ENCODE peak calls at places on chromosomes 1 and 21, in four cellular contexts. J, Q, U and P are unnamed samples.

GRCh38 chr1:175493999-175494336 is 249.4 kb downstream of the TNR start:
- DNase-seq in U (no peak), J (no peak), Q (no peak), P (no peak)

GRCh38 chr1:233704125-233704881 is 90.4 kb downstream of the KCNK1 start:
- DNase-seq in U (no peak), Q (no peak), J (no peak), P (no peak)

GRCh38 chr21:42640486-42640885 is 12.9 kb upstream of the PDE9A start:
- DNase-seq in U (peak), Q (no peak), J (no peak), P (no peak)

GRCh38 chr1:20491866-20492265 is 5.9 kb upstream of the CAMK2N1 start:
- DNase-seq in J (no peak), U (no peak), Q (no peak), P (no peak)

GRCh38 chr1:58367217-58367616 is 179.3 kb downstream of the OMA1 start:
- DNase-seq in J (no peak), U (no peak), Q (no peak), P (no peak)

GRCh38 chr1:27574871-27575831 is 28.8 kb downstream of the AHDC1 start:
- DNase-seq in J (no peak), Q (peak), U (peak), P (peak)

GRCh38 chr1:4180066-4180735 is 280.1 kb upstream of the C1orf174 start:
- DNase-seq in U (no peak), Q (no peak), J (no peak), P (no peak)

GRCh38 chr1:98749152-98749756 is 87.7 kb downstream of the SNX7 start:
- DNase-seq in Q (no peak), U (no peak), J (peak), P (no peak)

GRCh38 chr1:39642796-39643195 is 3.4 kb upstream of the HEYL start:
- DNase-seq in Q (no peak), J (no peak), U (no peak), P (no peak)

GRCh38 chr1:168752171-168752570 is 23.2 kb upstream of the DPT start:
- DNase-seq in Q (no peak), U (no peak), J (no peak), P (no peak)

GRCh38 chr1:24966724-24967346 is 36.8 kb upstream of the RUNX3 start:
- DNase-seq in Q (no peak), J (peak), U (peak), P (no peak)

GRCh38 chr1:176754663-176755062 is 291.7 kb downstream of the PAPPA2 start:
- DNase-seq in Q (no peak), U (no peak), J (no peak), P (no peak)

GRCh38 chr1:163673756-163674155 is 352.0 kb downstream of the NUF2 start:
- DNase-seq in U (no peak), Q (no peak), J (no peak), P (no peak)

GRCh38 chr21:46667191-46667734 is 31.8 kb downstream of the PRMT2 start:
- DNase-seq in Q (no peak), U (peak), J (peak), P (no peak)

GRCh38 chr21:37712204-37712934 is 203.9 kb downstream of the KCNJ6 start:
- DNase-seq in Q (peak), U (peak), J (peak), P (peak)

GRCh38 chr1:201218409-201218808 is 27.8 kb downstream of the IGFN1 start:
- DNase-seq in U (no peak), J (no peak), Q (no peak), P (no peak)

GRCh38 chr1:219247441-219247840 is 73.8 kb downstream of the LYPLAL1 start:
- DNase-seq in J (no peak), Q (no peak), U (no peak), P (no peak)

GRCh38 chr1:178399177-178399728 is 97.5 kb downstream of the CLEC20A start:
- DNase-seq in Q (no peak), U (no peak), J (no peak), P (no peak)

GRCh38 chr21:38796426-38796825 is 9.3 kb upstream of the ETS2 start:
- DNase-seq in Q (no peak), U (no peak), J (no peak), P (no peak)

GRCh38 chr1:157047064-157047410 is 1.5 kb upstream of the ARHGEF11 start:
- DNase-seq in U (no peak), J (no peak), Q (no peak), P (no peak)

GRCh38 chr1:30883389-30884172 is 25.0 kb downstream of the SDC3 start:
- DNase-seq in J (no peak), U (no peak), Q (no peak), P (no peak)

GRCh38 chr1:85661767-85662166 is 46.5 kb downstream of the ZNHIT6 start:
- DNase-seq in J (no peak), Q (no peak), U (no peak), P (no peak)

GRCh38 chr1:10643607-10644306 is 152.7 kb downstream of the CASZ1 start:
- DNase-seq in Q (no peak), U (no peak), J (no peak), P (no peak)

GRCh38 chr1:150272379-150272840 is at the start of gene C1orf54:
- DNase-seq in U (peak), Q (peak), J (no peak), P (no peak)

GRCh38 chr1:247037483-247038320 is 29.8 kb upstream of the ZNF695 start:
- DNase-seq in J (no peak), U (no peak), Q (no peak), P (no peak)

GRCh38 chr1:174114788-174115448 is 44.4 kb upstream of the RABGAP1L start:
- DNase-seq in J (peak), U (no peak), Q (peak), P (peak)

DNA sequence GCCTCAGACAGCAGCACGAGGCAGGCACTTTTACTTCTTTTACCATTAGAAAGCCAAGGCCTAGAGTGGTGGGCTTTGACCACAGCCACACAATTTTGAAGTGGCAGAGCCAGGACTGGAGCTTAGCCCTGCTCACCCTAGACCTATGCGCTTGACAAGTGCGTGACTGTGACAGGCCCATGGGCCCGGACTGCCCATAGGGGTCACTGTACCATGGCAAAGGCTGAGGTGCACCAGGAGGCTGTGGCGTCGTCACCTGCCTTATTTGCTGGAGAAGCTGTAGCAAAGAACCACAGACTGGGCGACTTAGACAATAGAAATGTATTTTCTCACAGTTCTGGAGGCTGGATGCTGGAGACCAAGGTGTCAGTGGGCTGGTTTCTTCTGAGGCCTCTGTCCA is 2.6 kb upstream of the TMEM82 start:
- DNase-seq in U (peak), Q (no peak), J (no peak), P (no peak)
- TF ChIP-seq CTCF in U (no peak), Q (no peak), J (no peak), P (peak)

GRCh38 chr1:204445860-204446412 is 34.3 kb upstream of the PPP1R15B start:
- DNase-seq in U (peak), Q (peak), J (peak), P (peak)
- TF ChIP-seq CTCF in U (no peak), Q (peak), J (peak), P (no peak)

DNA sequence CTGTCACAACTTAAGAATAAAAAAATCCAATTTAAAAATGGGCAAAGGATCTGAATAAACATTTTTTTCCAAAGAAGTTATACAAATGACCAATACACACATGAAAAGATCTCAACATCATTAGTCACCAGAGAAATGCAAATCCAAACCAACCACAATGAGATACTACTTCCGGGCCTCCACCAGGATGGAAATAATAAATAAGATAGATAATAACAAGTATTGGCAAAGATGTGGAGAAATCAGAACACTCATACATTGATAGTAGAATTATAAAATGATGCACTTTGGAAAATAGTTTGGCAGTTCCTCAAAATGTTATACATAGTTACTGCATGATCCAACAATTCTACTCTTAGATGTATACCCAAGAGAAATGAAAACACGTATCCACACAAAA is 18.7 kb downstream of the ZSWIM5 start:
- DNase-seq in J (no peak), Q (no peak), U (no peak), P (no peak)
- TF ChIP-seq CTCF in J (no peak), Q (no peak), U (no peak), P (no peak)

GRCh38 chr1:66929999-66930822 is 5.4 kb downstream of the MIER1 start:
- DNase-seq in Q (peak), J (peak), U (peak), P (peak)
- TF ChIP-seq CTCF in Q (peak), J (no peak), U (peak), P (peak)

DNA sequence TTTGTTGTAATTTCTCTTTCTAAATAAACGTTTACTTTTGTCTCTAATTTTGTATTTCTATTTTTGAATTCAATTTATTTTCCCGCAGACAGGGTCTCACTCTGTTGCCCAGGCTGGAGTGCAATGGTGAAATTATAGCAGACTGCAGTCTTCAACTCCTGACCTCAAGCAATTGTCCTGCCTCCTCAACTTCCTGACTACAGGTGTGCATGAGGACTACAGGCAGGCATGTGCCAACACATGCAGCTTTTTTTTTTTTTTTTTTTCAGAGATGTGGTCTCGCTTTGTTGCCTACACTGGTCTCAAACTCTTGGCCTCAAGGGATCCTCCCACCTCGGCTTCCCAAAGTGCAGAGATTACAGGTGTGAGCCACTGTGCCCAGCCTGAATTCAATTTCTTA is 36.7 kb upstream of the IL20 start:
- DNase-seq in J (no peak), U (no peak), Q (no peak), P (no peak)
- TF ChIP-seq CTCF in J (no peak), U (no peak), Q (no peak), P (peak)

DNA sequence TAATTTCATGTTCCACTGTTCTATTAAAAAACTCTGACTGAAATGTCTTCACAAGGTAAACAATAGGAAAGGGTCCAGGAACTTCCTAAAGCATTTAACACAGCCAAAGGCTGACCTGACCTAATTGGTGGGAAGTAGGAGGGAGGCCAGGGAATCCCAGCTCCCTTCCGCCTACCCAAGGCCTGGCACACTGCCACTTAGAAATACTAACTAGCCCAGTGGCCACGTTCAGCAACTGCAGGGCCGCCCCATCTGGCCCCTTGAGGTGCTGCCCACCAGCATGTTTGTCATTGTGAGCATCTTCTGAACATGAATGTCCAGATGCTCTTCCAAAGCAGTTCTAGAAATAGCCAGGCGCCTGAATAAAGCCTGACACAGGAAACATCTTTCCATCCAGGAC is 44.7 kb upstream of the BCL9 start:
- DNase-seq in U (peak), J (no peak), Q (peak), P (no peak)
- TF ChIP-seq CTCF in U (peak), J (no peak), Q (peak), P (no peak)

DNA sequence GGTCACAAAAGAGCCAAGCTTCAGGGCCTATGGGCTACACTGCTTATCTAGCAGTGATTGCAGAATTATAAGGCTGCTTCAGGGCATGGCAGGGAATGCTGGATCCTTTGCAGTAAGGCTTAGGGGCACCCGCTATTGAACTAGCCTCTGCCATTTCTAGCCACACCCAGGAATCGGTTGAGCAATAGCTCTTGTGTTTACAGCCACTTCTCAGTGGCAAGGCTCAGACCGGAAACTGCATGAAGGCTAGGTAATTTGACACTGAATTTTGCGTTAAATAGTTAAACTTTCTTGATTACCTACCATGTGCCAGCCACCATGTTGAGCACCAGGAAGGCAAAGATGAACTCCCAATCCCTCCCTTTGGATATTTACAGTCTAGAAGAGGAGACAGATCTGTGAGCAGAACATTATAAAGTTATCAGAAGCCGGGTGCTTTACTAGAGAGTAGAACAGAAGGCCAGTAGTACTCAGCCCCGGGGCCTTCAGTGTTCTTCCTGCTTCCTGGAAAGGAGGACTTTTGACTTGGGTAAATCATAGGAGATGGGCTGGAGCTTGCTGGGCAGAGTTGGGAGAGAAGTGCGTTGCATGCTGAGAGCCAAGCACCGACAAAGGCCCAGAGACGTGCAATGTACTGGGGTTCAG is 98.6 kb upstream of the LPGAT1 start:
- DNase-seq in J (no peak), Q (no peak), U (no peak), P (no peak)
- TF ChIP-seq CTCF in J (no peak), Q (no peak), U (no peak), P (no peak)